ENCODE peak calls at places on chromosomes 4 and X, in four cellular contexts. One of them, this sample, is unnamed.

GRCh38 chrX:19372170-19373033 is 28.7 kb downstream of the PDHA1 start:
- DNase-seq in HCT116: peak
- DNase-seq in SK-N-SH: peak
- DNase-seq in K562: peak
- DNase-seq in this sample: peak

GRCh38 chr4:143514432-143514831 is 930 bp downstream of the SMARCA5 start:
- DNase-seq in HCT116: no peak
- DNase-seq in SK-N-SH: peak
- DNase-seq in K562: peak
- DNase-seq in this sample: peak

GRCh38 chrX:73182502-73183114 is 32.0 kb downstream of the NAP1L2 start:
- DNase-seq in HCT116: no peak
- DNase-seq in SK-N-SH: no peak
- DNase-seq in K562: no peak
- DNase-seq in this sample: no peak

GRCh38 chr4:7004331-7004730 is 38.8 kb upstream of the TADA2B start:
- DNase-seq in HCT116: no peak
- DNase-seq in SK-N-SH: no peak
- DNase-seq in K562: no peak
- DNase-seq in this sample: no peak

GRCh38 chrX:22109442-22109841 is 77.3 kb downstream of the PHEX start:
- DNase-seq in HCT116: no peak
- DNase-seq in SK-N-SH: no peak
- DNase-seq in K562: no peak
- DNase-seq in this sample: no peak

GRCh38 chr4:150280081-150280950 is 202.1 kb downstream of the DCLK2 start:
- DNase-seq in HCT116: no peak
- DNase-seq in SK-N-SH: no peak
- DNase-seq in K562: no peak
- DNase-seq in this sample: no peak

GRCh38 chr4:40940317-40940720 is 190.6 kb downstream of the NSUN7 start:
- DNase-seq in HCT116: no peak
- DNase-seq in SK-N-SH: no peak
- DNase-seq in K562: no peak
- DNase-seq in this sample: no peak

GRCh38 chrX:111868726-111869638 is 7.0 kb upstream of the TRPC5OS start:
- DNase-seq in HCT116: no peak
- DNase-seq in SK-N-SH: no peak
- DNase-seq in K562: no peak
- DNase-seq in this sample: no peak

GRCh38 chr4:150072906-150073714 is 5.1 kb upstream of the DCLK2 start:
- DNase-seq in HCT116: no peak
- DNase-seq in SK-N-SH: no peak
- DNase-seq in K562: no peak
- DNase-seq in this sample: no peak

GRCh38 chrX:103513476-103514108 is 5.7 kb downstream of the RAB40A start:
- DNase-seq in HCT116: no peak
- DNase-seq in SK-N-SH: no peak
- DNase-seq in K562: no peak
- DNase-seq in this sample: no peak

GRCh38 chr4:115233600-115233999 is 120.2 kb upstream of the NDST4 start:
- DNase-seq in HCT116: no peak
- DNase-seq in SK-N-SH: no peak
- DNase-seq in K562: no peak
- DNase-seq in this sample: no peak

GRCh38 chr4:48939785-48940184 is 33.2 kb upstream of the OCIAD2 start:
- DNase-seq in HCT116: no peak
- DNase-seq in SK-N-SH: no peak
- DNase-seq in K562: no peak
- DNase-seq in this sample: no peak

GRCh38 chr4:188984518-188984917 is 845.3 kb downstream of the TRIML1 start:
- DNase-seq in HCT116: no peak
- DNase-seq in SK-N-SH: no peak
- DNase-seq in K562: no peak
- DNase-seq in this sample: no peak

GRCh38 chrX:123340691-123341090 is 156.6 kb downstream of the GRIA3 start:
- DNase-seq in HCT116: no peak
- DNase-seq in SK-N-SH: no peak
- DNase-seq in K562: no peak
- DNase-seq in this sample: no peak

GRCh38 chrX:107628662-107629532 is 587 bp downstream of the PRPS1 start:
- DNase-seq in HCT116: no peak
- DNase-seq in SK-N-SH: peak
- DNase-seq in K562: peak
- DNase-seq in this sample: peak

GRCh38 chr4:146477054-146477453 is 44.7 kb downstream of the SLC10A7 start:
- DNase-seq in HCT116: no peak
- DNase-seq in SK-N-SH: no peak
- DNase-seq in K562: no peak
- DNase-seq in this sample: no peak

GRCh38 chr4:177155454-177155853 is 154.2 kb upstream of the NEIL3 start:
- DNase-seq in HCT116: no peak
- DNase-seq in SK-N-SH: peak
- DNase-seq in K562: no peak
- DNase-seq in this sample: no peak

GRCh38 chrX:138856881-138857280 is 145.4 kb upstream of the FGF13 start:
- DNase-seq in HCT116: no peak
- DNase-seq in SK-N-SH: no peak
- DNase-seq in K562: no peak
- DNase-seq in this sample: no peak

GRCh38 chr4:145755802-145756201 is 75.9 kb downstream of the C4orf51 start:
- DNase-seq in HCT116: no peak
- DNase-seq in SK-N-SH: no peak
- DNase-seq in K562: no peak
- DNase-seq in this sample: no peak

GRCh38 chr4:113064244-113064643 is 14.8 kb downstream of the ANK2 start:
- DNase-seq in HCT116: no peak
- DNase-seq in SK-N-SH: no peak
- DNase-seq in K562: no peak
- DNase-seq in this sample: peak

GRCh38 chr4:146214238-146214637 is at the start of gene REELD1:
- DNase-seq in HCT116: no peak
- DNase-seq in SK-N-SH: no peak
- DNase-seq in K562: no peak
- DNase-seq in this sample: no peak

GRCh38 chr4:3372933-3373465 is 68.8 kb upstream of the HGFAC start:
- DNase-seq in HCT116: no peak
- DNase-seq in SK-N-SH: no peak
- DNase-seq in K562: no peak
- DNase-seq in this sample: no peak

GRCh38 chr4:20418865-20419451 is 167.3 kb downstream of the SLIT2 start:
- DNase-seq in HCT116: peak
- DNase-seq in SK-N-SH: peak
- DNase-seq in K562: no peak
- DNase-seq in this sample: peak

GRCh38 chrX:21586001-21586400 is 72.1 kb downstream of the KLHL34 start:
- DNase-seq in HCT116: no peak
- DNase-seq in SK-N-SH: no peak
- DNase-seq in K562: no peak
- DNase-seq in this sample: no peak

GRCh38 chr4:146646601-146647000 is 7.9 kb downstream of the POU4F2 start:
- DNase-seq in HCT116: no peak
- DNase-seq in SK-N-SH: peak
- DNase-seq in K562: no peak
- DNase-seq in this sample: no peak

GRCh38 chrX:55488559-55489314 is 911 bp downstream of the USP51 start:
- DNase-seq in HCT116: no peak
- DNase-seq in SK-N-SH: peak
- DNase-seq in K562: peak
- DNase-seq in this sample: no peak
- TF ChIP-seq CTCF in HCT116: no peak
- TF ChIP-seq CTCF in SK-N-SH: peak
- TF ChIP-seq CTCF in K562: no peak
- TF ChIP-seq CTCF in this sample: no peak

GRCh38 chr4:138804705-138805104 is 210.9 kb upstream of the NOCT start:
- DNase-seq in HCT116: no peak
- DNase-seq in SK-N-SH: no peak
- DNase-seq in K562: no peak
- DNase-seq in this sample: no peak
- TF ChIP-seq ELF1 in HCT116: no peak
- TF ChIP-seq ELF1 in SK-N-SH: no peak
- TF ChIP-seq ELF1 in K562: no peak
- TF ChIP-seq ELF1 in this sample: no peak

DNA sequence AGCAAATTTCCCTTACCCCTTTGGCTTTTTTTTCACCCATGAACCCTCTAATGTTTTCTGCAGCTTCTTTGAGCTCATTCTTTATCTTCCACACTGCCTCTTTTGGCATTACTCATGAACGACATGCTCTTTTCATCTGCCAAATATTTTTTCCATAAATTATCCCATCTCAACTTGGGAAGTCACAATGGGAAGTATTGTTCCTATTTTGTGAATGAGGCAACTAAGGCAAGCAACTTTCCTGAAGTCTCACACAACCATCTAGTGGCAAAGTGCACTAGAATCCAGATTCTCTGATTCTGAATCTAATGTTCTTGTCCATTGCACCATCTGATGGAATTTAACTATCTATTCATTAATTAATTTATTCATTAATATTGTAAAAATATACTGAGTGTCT is 625 bp downstream of the RTL9 start:
- DNase-seq in HCT116: no peak
- DNase-seq in SK-N-SH: no peak
- DNase-seq in K562: no peak
- DNase-seq in this sample: no peak
- TF ChIP-seq CTCF in HCT116: no peak
- TF ChIP-seq CTCF in SK-N-SH: no peak
- TF ChIP-seq CTCF in K562: no peak
- TF ChIP-seq CTCF in this sample: no peak

DNA sequence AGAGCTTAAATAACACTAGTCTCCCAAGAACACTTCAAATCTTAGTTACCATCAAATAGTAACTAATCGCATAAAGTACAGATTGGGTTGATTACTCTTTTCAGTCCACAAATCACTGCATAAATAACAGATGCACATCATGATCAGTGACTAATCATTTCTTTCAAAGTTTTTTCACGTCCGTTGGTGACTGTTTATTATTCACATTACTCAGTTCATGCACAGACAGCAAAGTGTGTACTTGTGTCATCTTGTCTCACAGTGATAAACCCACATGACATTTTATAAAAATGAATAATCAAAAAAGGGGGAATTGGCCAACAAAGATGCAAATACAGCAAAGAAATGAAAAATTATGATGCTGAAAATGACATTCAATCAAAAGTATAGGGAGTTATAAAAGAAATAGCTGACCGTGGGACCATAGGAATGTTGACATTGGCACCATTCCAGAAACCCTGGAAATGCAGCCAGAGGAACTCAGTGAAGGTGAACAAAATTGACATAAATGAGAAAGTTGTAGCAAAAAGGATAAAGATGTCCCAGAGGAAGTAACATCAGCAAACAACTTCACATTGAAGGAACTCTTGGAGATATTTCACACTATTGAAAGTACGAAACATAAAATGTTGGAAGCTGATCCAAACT is 161.5 kb downstream of the SOX3 start:
- DNase-seq in HCT116: no peak
- DNase-seq in SK-N-SH: no peak
- DNase-seq in K562: no peak
- DNase-seq in this sample: no peak
- TF ChIP-seq ELF1 in HCT116: no peak
- TF ChIP-seq ELF1 in SK-N-SH: no peak
- TF ChIP-seq ELF1 in K562: no peak
- TF ChIP-seq ELF1 in this sample: no peak

DNA sequence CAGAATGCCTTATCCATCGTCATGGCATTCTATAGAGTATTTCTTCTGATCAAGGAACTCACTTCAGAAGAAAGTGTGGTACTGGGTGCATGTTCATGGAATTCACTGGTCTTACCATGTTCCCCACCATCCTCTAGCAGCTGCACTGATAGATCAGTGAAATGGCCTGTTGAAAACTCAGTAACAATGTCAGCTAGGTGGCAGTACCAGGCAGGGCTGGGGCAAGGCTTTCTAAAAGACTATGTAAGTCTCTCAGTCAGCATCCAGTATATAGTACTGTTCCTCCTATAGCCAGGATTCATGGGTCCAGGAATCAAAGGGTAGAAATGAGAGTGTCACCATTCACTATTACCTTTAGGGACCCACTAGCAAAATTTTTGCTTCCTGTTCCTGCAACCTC is 15.8 kb upstream of the LDB2 start:
- DNase-seq in HCT116: no peak
- DNase-seq in SK-N-SH: peak
- DNase-seq in K562: no peak
- DNase-seq in this sample: no peak
- TF ChIP-seq CTCF in HCT116: peak
- TF ChIP-seq CTCF in SK-N-SH: peak
- TF ChIP-seq CTCF in K562: no peak
- TF ChIP-seq CTCF in this sample: no peak

GRCh38 chr4:82704156-82704555 is 94.4 kb downstream of the SCD5 start:
- DNase-seq in HCT116: no peak
- DNase-seq in SK-N-SH: no peak
- DNase-seq in K562: no peak
- DNase-seq in this sample: no peak
- TF ChIP-seq ELF1 in HCT116: no peak
- TF ChIP-seq ELF1 in SK-N-SH: no peak
- TF ChIP-seq ELF1 in K562: no peak
- TF ChIP-seq ELF1 in this sample: no peak